ENCODE peak calls at places on chromosomes 5 and 9, in ten cellular contexts. W, X, J, T, G, P, I, A, E and N are unnamed samples. For H3K27me3, the result is how much of the 10 kb centered on the place peaks cover.

GRCh38 chr5:121525731-121526130 is 326.0 kb upstream of the FTMT start:
- DNase-seq in J (no peak), P (no peak), I (peak), A (no peak), W (no peak), G (no peak), E (peak), X (no peak), T (no peak), N (no peak)

GRCh38 chr5:117590944-117591343 is 1016.3 kb upstream of the SEMA6A start:
- DNase-seq in E (peak), I (peak), G (no peak), W (no peak), X (no peak), P (peak), A (no peak), J (no peak), T (no peak), N (no peak)

GRCh38 chr5:24566933-24567332 is 77.8 kb downstream of the CDH10 start:
- DNase-seq in P (no peak), A (no peak), W (no peak), I (peak), G (no peak), T (no peak), X (no peak), J (no peak), E (no peak), N (no peak)

GRCh38 chr5:174724484-174725260 is at the start of gene MSX2:
- DNase-seq in P (no peak), A (no peak), I (peak), T (no peak), E (peak), X (peak), G (peak), W (peak), J (peak), N (peak)

GRCh38 chr5:553874-554273 is 29.6 kb upstream of the SLC9A3 start:
- DNase-seq in G (no peak), T (no peak), A (no peak), W (peak), E (peak), P (peak), X (peak), J (no peak), I (peak), N (no peak)

GRCh38 chr5:64612349-64612961 is 77.8 kb upstream of the SHISAL2B start:
- DNase-seq in X (peak), W (peak), P (peak), A (no peak), E (peak), J (no peak), I (peak), G (no peak), T (no peak), N (no peak)

GRCh38 chr5:7869474-7870136 is 657 bp downstream of the MTRR start:
- DNase-seq in E (no peak), I (peak), T (no peak), W (peak), G (no peak), P (no peak), J (no peak), X (peak), A (peak), N (peak)

GRCh38 chr9:91681461-91682305 is 258.1 kb upstream of the NFIL3 start:
- DNase-seq in X (peak), T (peak), W (peak), J (peak), E (peak), A (peak), I (peak), P (peak), G (peak), N (peak)

GRCh38 chr5:13831236-13831810 is 113.2 kb downstream of the DNAH5 start:
- DNase-seq in G (no peak), E (no peak), J (no peak), X (no peak), A (no peak), P (no peak), W (no peak), T (no peak), I (peak), N (no peak)

DNA sequence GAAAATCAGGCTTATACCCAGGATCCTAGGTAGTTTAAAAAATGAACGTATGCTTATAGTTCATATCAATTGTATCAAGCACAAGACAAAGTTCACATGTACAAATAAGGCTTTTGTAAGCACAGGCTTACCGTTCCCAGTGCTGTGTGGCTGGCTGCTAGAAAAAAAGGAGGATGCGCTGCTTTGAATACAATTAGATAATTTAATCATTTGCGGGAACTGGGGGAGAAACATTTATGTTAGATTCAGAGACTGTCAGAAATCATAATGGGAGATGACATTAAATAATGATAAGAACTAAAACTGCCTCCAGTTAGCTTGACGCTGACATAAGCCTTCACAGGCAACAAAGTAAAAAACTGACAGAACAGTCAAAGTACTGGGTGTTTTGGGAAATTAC is 93.2 kb downstream of the FNBP1 start:
- DNase-seq in T (no peak), X (no peak), P (no peak), G (no peak), E (no peak), W (no peak), I (no peak), A (no peak), J (no peak), N (no peak)
- H3K27ac ChIP-seq in T (no peak), X (no peak), P (no peak), G (peak), E (no peak), W (peak), I (no peak), A (no peak), J (no peak), N (no peak)

GRCh38 chr9:79256691-79257213 is 315.0 kb upstream of the TLE4 start:
- DNase-seq in I (peak), J (no peak), P (peak), T (no peak), G (no peak), E (peak), W (no peak), X (no peak), A (no peak), N (no peak)
- H3K27me3 ChIP-seq in I (under half), J (under half), P (under half), T (under half), G (under half), E (under half), W (under half), X (under half), A (under half), N (under half)

GRCh38 chr9:8783999-8784398 is 984.4 kb upstream of the DMAC1 start:
- DNase-seq in W (no peak), X (no peak), T (no peak), I (no peak), P (no peak), E (peak), G (no peak), A (no peak), J (no peak), N (no peak)
- H3K27ac ChIP-seq in W (no peak), X (no peak), T (no peak), I (no peak), P (no peak), E (no peak), G (no peak), A (no peak), J (no peak), N (peak)

GRCh38 chr5:160539431-160539830 is 117.8 kb downstream of the PTTG1 start:
- DNase-seq in G (no peak), T (no peak), E (no peak), P (no peak), J (no peak), I (peak), X (no peak), W (no peak), A (no peak), N (no peak)

GRCh38 chr5:160537940-160538339 is 116.3 kb downstream of the PTTG1 start:
- DNase-seq in T (no peak), E (no peak), W (no peak), X (no peak), P (no peak), G (no peak), I (no peak), J (no peak), A (no peak), N (no peak)

GRCh38 chr5:160534125-160534524 is 112.5 kb downstream of the PTTG1 start:
- DNase-seq in X (no peak), I (no peak), T (no peak), P (no peak), J (no peak), A (no peak), E (no peak), W (no peak), G (no peak), N (no peak)
- H3K27me3 ChIP-seq in X (under half), I (under half), T (under half), P (half or more), J (under half), A (under half), E (under half), W (under half), G (under half), N (under half)